ENCODE peak calls at places on chromosomes 4 and X, in eight cellular contexts. One of them, this sample, is unnamed. For H3K4me1, the result is how much of the 10 kb centered on the place peaks cover.

GRCh38 chr4:8719421-8719820 is 126.9 kb downstream of the CPZ start:
- DNase-seq in mammary epithelial cell: no peak
- DNase-seq in trophoblast cell: no peak
- DNase-seq in fibroblast of lung: no peak
- DNase-seq in MM.1S: no peak
- DNase-seq in endothelial cell of umbilical vein: no peak
- DNase-seq in astrocyte: no peak
- DNase-seq in neural progenitor cell: no peak
- DNase-seq in this sample: no peak

GRCh38 chrX:125727117-125727516 is 407.4 kb downstream of the TEX13C start:
- DNase-seq in trophoblast cell: no peak
- DNase-seq in fibroblast of lung: no peak
- DNase-seq in endothelial cell of umbilical vein: no peak
- DNase-seq in neural progenitor cell: no peak
- DNase-seq in astrocyte: no peak
- DNase-seq in mammary epithelial cell: no peak
- DNase-seq in MM.1S: no peak
- DNase-seq in this sample: no peak

GRCh38 chr4:79294064-79294463 is 31.8 kb downstream of the NAA11 start:
- DNase-seq in neural progenitor cell: no peak
- DNase-seq in mammary epithelial cell: no peak
- DNase-seq in MM.1S: no peak
- DNase-seq in endothelial cell of umbilical vein: no peak
- DNase-seq in trophoblast cell: no peak
- DNase-seq in astrocyte: peak
- DNase-seq in fibroblast of lung: peak
- DNase-seq in this sample: no peak

GRCh38 chr4:31896349-31896748 is 1176.2 kb downstream of the PCDH7 start:
- DNase-seq in neural progenitor cell: no peak
- DNase-seq in endothelial cell of umbilical vein: no peak
- DNase-seq in mammary epithelial cell: no peak
- DNase-seq in trophoblast cell: no peak
- DNase-seq in MM.1S: no peak
- DNase-seq in astrocyte: no peak
- DNase-seq in fibroblast of lung: no peak
- DNase-seq in this sample: no peak

GRCh38 chr4:81465668-81466357 is 5.9 kb downstream of the RASGEF1B start:
- DNase-seq in endothelial cell of umbilical vein: no peak
- DNase-seq in neural progenitor cell: no peak
- DNase-seq in fibroblast of lung: no peak
- DNase-seq in trophoblast cell: no peak
- DNase-seq in MM.1S: no peak
- DNase-seq in astrocyte: no peak
- DNase-seq in mammary epithelial cell: no peak
- DNase-seq in this sample: no peak

GRCh38 chr4:99276454-99276853 is 14.3 kb downstream of the ADH1A start:
- DNase-seq in neural progenitor cell: no peak
- DNase-seq in fibroblast of lung: no peak
- DNase-seq in trophoblast cell: no peak
- DNase-seq in mammary epithelial cell: no peak
- DNase-seq in MM.1S: no peak
- DNase-seq in astrocyte: no peak
- DNase-seq in endothelial cell of umbilical vein: no peak
- DNase-seq in this sample: no peak

GRCh38 chr4:2486981-2487380 is 18.1 kb downstream of the RNF4 start:
- DNase-seq in mammary epithelial cell: no peak
- DNase-seq in astrocyte: no peak
- DNase-seq in endothelial cell of umbilical vein: no peak
- DNase-seq in neural progenitor cell: no peak
- DNase-seq in MM.1S: no peak
- DNase-seq in fibroblast of lung: no peak
- DNase-seq in trophoblast cell: no peak
- DNase-seq in this sample: no peak

GRCh38 chr4:118361192-118361591 is 8.4 kb upstream of the PRSS12 start:
- DNase-seq in MM.1S: no peak
- DNase-seq in astrocyte: no peak
- DNase-seq in neural progenitor cell: no peak
- DNase-seq in trophoblast cell: no peak
- DNase-seq in mammary epithelial cell: no peak
- DNase-seq in endothelial cell of umbilical vein: no peak
- DNase-seq in fibroblast of lung: no peak
- DNase-seq in this sample: no peak

GRCh38 chr4:182306792-182307507 is 63.7 kb downstream of the TENM3 start:
- DNase-seq in fibroblast of lung: peak
- DNase-seq in mammary epithelial cell: peak
- DNase-seq in trophoblast cell: peak
- DNase-seq in astrocyte: peak
- DNase-seq in neural progenitor cell: no peak
- DNase-seq in MM.1S: no peak
- DNase-seq in endothelial cell of umbilical vein: no peak
- DNase-seq in this sample: no peak

GRCh38 chr4:151045907-151046306 is 30.8 kb upstream of the LRBA start:
- DNase-seq in MM.1S: no peak
- DNase-seq in endothelial cell of umbilical vein: peak
- DNase-seq in fibroblast of lung: no peak
- DNase-seq in trophoblast cell: no peak
- DNase-seq in astrocyte: no peak
- DNase-seq in mammary epithelial cell: no peak
- DNase-seq in neural progenitor cell: peak
- DNase-seq in this sample: peak

GRCh38 chr4:602559-602942 is 22.8 kb upstream of the PDE6B start:
- DNase-seq in fibroblast of lung: no peak
- DNase-seq in neural progenitor cell: peak
- DNase-seq in mammary epithelial cell: peak
- DNase-seq in endothelial cell of umbilical vein: no peak
- DNase-seq in astrocyte: no peak
- DNase-seq in trophoblast cell: peak
- DNase-seq in MM.1S: no peak
- DNase-seq in this sample: peak

DNA sequence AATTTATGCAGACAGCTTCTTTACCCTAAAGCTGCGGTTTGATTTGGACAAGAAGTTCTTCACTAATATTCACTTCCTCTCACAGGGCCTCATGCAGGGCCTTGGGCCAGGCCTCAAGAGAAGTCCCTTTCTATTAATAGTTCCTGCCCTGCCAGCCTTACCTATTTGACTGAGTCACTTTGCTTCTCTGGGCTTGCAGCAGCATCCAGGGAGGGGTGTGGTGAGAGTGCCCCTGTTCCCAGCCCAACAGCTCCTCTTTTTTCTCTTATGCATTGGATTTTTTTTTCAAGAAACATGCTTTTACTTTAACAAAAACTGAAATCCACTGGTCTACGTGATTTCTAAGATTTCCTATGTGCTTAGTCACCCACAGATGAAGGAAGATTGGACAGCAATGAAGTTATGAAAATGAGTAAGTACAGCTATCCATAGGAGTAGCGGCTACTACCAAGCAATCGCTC is 26.7 kb downstream of the FAM156B start:
- DNase-seq in mammary epithelial cell: peak
- DNase-seq in astrocyte: peak
- DNase-seq in endothelial cell of umbilical vein: peak
- DNase-seq in trophoblast cell: peak
- DNase-seq in neural progenitor cell: no peak
- DNase-seq in MM.1S: peak
- DNase-seq in fibroblast of lung: peak
- DNase-seq in this sample: peak
- H3K9ac ChIP-seq in mammary epithelial cell: no peak
- H3K9ac ChIP-seq in astrocyte: no peak
- H3K9ac ChIP-seq in endothelial cell of umbilical vein: no peak
- H3K9ac ChIP-seq in trophoblast cell: no peak
- H3K9ac ChIP-seq in neural progenitor cell: no peak
- H3K9ac ChIP-seq in MM.1S: peak
- H3K9ac ChIP-seq in fibroblast of lung: no peak
- H3K9ac ChIP-seq in this sample: peak

GRCh38 chrX:10636851-10637250 is 16.5 kb upstream of the MID1 start:
- DNase-seq in fibroblast of lung: no peak
- DNase-seq in endothelial cell of umbilical vein: no peak
- DNase-seq in neural progenitor cell: no peak
- DNase-seq in trophoblast cell: no peak
- DNase-seq in mammary epithelial cell: no peak
- DNase-seq in astrocyte: no peak
- DNase-seq in MM.1S: no peak
- DNase-seq in this sample: no peak

GRCh38 chrX:10631416-10632145 is 11.2 kb upstream of the MID1 start:
- DNase-seq in neural progenitor cell: no peak
- DNase-seq in endothelial cell of umbilical vein: no peak
- DNase-seq in mammary epithelial cell: no peak
- DNase-seq in MM.1S: no peak
- DNase-seq in trophoblast cell: no peak
- DNase-seq in fibroblast of lung: no peak
- DNase-seq in astrocyte: no peak
- DNase-seq in this sample: no peak

GRCh38 chrX:10636337-10636736 is 16.0 kb upstream of the MID1 start:
- DNase-seq in trophoblast cell: peak
- DNase-seq in astrocyte: no peak
- DNase-seq in neural progenitor cell: peak
- DNase-seq in fibroblast of lung: peak
- DNase-seq in endothelial cell of umbilical vein: peak
- DNase-seq in MM.1S: no peak
- DNase-seq in mammary epithelial cell: peak
- DNase-seq in this sample: peak

GRCh38 chrX:10633722-10634121 is 13.3 kb upstream of the MID1 start:
- DNase-seq in endothelial cell of umbilical vein: peak
- DNase-seq in MM.1S: no peak
- DNase-seq in mammary epithelial cell: peak
- DNase-seq in trophoblast cell: peak
- DNase-seq in neural progenitor cell: no peak
- DNase-seq in astrocyte: peak
- DNase-seq in fibroblast of lung: peak
- DNase-seq in this sample: no peak

GRCh38 chrX:10634681-10635161 is 14.3 kb upstream of the MID1 start:
- DNase-seq in endothelial cell of umbilical vein: no peak
- DNase-seq in astrocyte: peak
- DNase-seq in mammary epithelial cell: peak
- DNase-seq in MM.1S: no peak
- DNase-seq in fibroblast of lung: peak
- DNase-seq in neural progenitor cell: no peak
- DNase-seq in trophoblast cell: peak
- DNase-seq in this sample: peak
- H3K4me1 ChIP-seq in endothelial cell of umbilical vein: under half
- H3K4me1 ChIP-seq in astrocyte: under half
- H3K4me1 ChIP-seq in mammary epithelial cell: under half
- H3K4me1 ChIP-seq in MM.1S: under half
- H3K4me1 ChIP-seq in fibroblast of lung: under half
- H3K4me1 ChIP-seq in neural progenitor cell: under half
- H3K4me1 ChIP-seq in trophoblast cell: under half
- H3K4me1 ChIP-seq in this sample: under half

DNA sequence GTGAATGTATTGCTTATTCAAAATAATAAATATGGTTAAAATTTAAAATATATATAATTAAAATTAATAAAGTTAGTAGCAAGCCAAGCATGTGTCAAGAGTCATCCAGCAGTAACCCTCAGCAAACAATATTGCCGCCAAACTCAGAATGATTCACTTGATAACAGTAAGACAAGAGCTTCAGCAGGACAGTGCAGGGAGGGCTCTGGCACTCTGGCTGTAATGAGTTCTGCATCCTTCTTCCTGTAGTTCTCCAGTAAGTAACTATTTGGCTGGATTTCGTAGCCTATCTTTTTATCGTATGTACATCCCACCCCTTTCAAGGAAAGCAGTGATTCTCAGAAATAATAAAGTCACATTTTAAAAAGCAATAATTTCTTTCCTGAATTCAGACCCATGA is 17.6 kb downstream of the OTUD6A start:
- DNase-seq in mammary epithelial cell: no peak
- DNase-seq in MM.1S: no peak
- DNase-seq in fibroblast of lung: no peak
- DNase-seq in astrocyte: no peak
- DNase-seq in neural progenitor cell: no peak
- DNase-seq in endothelial cell of umbilical vein: no peak
- DNase-seq in trophoblast cell: no peak
- DNase-seq in this sample: no peak
- H2AFZ ChIP-seq in mammary epithelial cell: no peak
- H2AFZ ChIP-seq in MM.1S: no peak
- H2AFZ ChIP-seq in fibroblast of lung: no peak
- H2AFZ ChIP-seq in astrocyte: no peak
- H2AFZ ChIP-seq in neural progenitor cell: no peak
- H2AFZ ChIP-seq in endothelial cell of umbilical vein: no peak
- H2AFZ ChIP-seq in trophoblast cell: no peak
- H2AFZ ChIP-seq in this sample: no peak

DNA sequence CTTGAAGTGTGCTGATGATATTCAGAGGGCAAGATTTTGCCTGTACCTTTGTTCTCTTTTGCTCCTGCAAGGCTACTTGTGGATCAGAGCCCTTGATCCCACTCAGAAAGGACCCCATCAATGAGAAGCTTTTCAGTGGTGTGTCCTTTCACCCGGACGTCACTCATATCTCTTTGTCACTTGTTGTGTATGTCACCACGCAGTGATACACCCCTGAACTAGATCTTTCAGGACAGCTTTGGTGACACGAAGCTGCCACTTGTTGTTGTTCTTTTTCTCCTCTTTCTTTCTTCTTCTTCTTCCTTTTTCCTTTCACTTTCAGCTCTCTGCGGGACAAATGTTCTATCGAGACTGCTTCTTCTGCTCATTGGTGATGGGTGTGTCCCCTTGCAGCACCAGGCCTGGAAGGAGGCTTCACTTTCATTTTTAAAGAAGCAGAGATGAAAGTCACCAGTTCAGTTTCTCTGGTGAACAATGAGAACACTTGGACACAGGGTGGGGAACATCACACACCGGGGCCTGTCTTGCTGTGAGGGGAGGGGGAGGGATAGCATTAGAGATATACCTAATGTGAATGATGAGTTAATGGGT is 83.6 kb downstream of the NBDY start:
- DNase-seq in endothelial cell of umbilical vein: peak
- DNase-seq in neural progenitor cell: no peak
- DNase-seq in mammary epithelial cell: no peak
- DNase-seq in MM.1S: peak
- DNase-seq in astrocyte: no peak
- DNase-seq in trophoblast cell: no peak
- DNase-seq in fibroblast of lung: no peak
- DNase-seq in this sample: no peak
- H3K9ac ChIP-seq in endothelial cell of umbilical vein: no peak
- H3K9ac ChIP-seq in neural progenitor cell: no peak
- H3K9ac ChIP-seq in mammary epithelial cell: no peak
- H3K9ac ChIP-seq in MM.1S: no peak
- H3K9ac ChIP-seq in astrocyte: no peak
- H3K9ac ChIP-seq in trophoblast cell: no peak
- H3K9ac ChIP-seq in fibroblast of lung: no peak
- H3K9ac ChIP-seq in this sample: peak

GRCh38 chr4:84596826-84597225 is 13.9 kb downstream of the CDS1 start:
- DNase-seq in astrocyte: no peak
- DNase-seq in neural progenitor cell: no peak
- DNase-seq in mammary epithelial cell: peak
- DNase-seq in fibroblast of lung: no peak
- DNase-seq in MM.1S: no peak
- DNase-seq in endothelial cell of umbilical vein: no peak
- DNase-seq in trophoblast cell: no peak
- DNase-seq in this sample: no peak
- H3K4me1 ChIP-seq in astrocyte: under half
- H3K4me1 ChIP-seq in neural progenitor cell: under half
- H3K4me1 ChIP-seq in mammary epithelial cell: under half
- H3K4me1 ChIP-seq in fibroblast of lung: under half
- H3K4me1 ChIP-seq in MM.1S: under half
- H3K4me1 ChIP-seq in endothelial cell of umbilical vein: under half
- H3K4me1 ChIP-seq in trophoblast cell: under half
- H3K4me1 ChIP-seq in this sample: under half

GRCh38 chr4:133799916-133800315 is 401.7 kb downstream of the PABPC4L start:
- DNase-seq in trophoblast cell: no peak
- DNase-seq in mammary epithelial cell: no peak
- DNase-seq in neural progenitor cell: no peak
- DNase-seq in MM.1S: no peak
- DNase-seq in endothelial cell of umbilical vein: no peak
- DNase-seq in astrocyte: no peak
- DNase-seq in fibroblast of lung: no peak
- DNase-seq in this sample: no peak
- H2AFZ ChIP-seq in trophoblast cell: no peak
- H2AFZ ChIP-seq in mammary epithelial cell: no peak
- H2AFZ ChIP-seq in neural progenitor cell: peak
- H2AFZ ChIP-seq in MM.1S: no peak
- H2AFZ ChIP-seq in endothelial cell of umbilical vein: no peak
- H2AFZ ChIP-seq in astrocyte: no peak
- H2AFZ ChIP-seq in fibroblast of lung: no peak
- H2AFZ ChIP-seq in this sample: peak